ENCODE peak calls at places on chromosome X, in nine cellular contexts. K, Q, R, T, D, C, V, M and A are unnamed samples. For H3K9me3, the result is how much of the 10 kb centered on the place peaks cover.

GRCh38 chrX:16559206-16559619 is 90.7 kb upstream of the S100G start:
- DNase-seq in Q (no peak), D (no peak), V (no peak), R (no peak), K (no peak), T (no peak), C (no peak), M (no peak), A (no peak)

GRCh38 chrX:22069586-22069985 is 37.5 kb downstream of the PHEX start:
- DNase-seq in R (no peak), D (no peak), M (no peak), K (no peak), T (no peak), V (no peak), C (no peak), Q (no peak), A (no peak)

GRCh38 chrX:71111141-71111843 is at the start of gene IL2RG:
- DNase-seq in Q (no peak), T (peak), K (peak), R (no peak), M (peak), C (peak), D (no peak), V (no peak), A (no peak)

GRCh38 chrX:133533249-133533648 is 118.0 kb upstream of the GPC4 start:
- DNase-seq in T (no peak), K (no peak), C (no peak), V (no peak), Q (no peak), D (no peak), M (no peak), R (no peak), A (no peak)

GRCh38 chrX:129769467-129770154 is 10.1 kb upstream of the SASH3 start:
- DNase-seq in C (no peak), R (no peak), M (peak), V (no peak), T (no peak), K (peak), D (no peak), Q (no peak), A (no peak)

GRCh38 chrX:11579856-11580595 is 85.7 kb downstream of the ARHGAP6 start:
- DNase-seq in D (no peak), T (no peak), M (no peak), C (peak), V (no peak), K (no peak), R (no peak), Q (no peak), A (no peak)

GRCh38 chrX:77962068-77962902 is 7.2 kb downstream of the PGAM4 start:
- DNase-seq in Q (no peak), M (no peak), R (no peak), D (no peak), T (no peak), V (no peak), C (no peak), K (peak), A (no peak)

GRCh38 chrX:119226431-119226830 is 9.7 kb upstream of the PGRMC1 start:
- DNase-seq in D (no peak), C (no peak), M (no peak), Q (no peak), K (no peak), T (no peak), R (no peak), V (no peak), A (no peak)

GRCh38 chrX:135009057-135009605 is 13.2 kb downstream of the RTL8B start:
- DNase-seq in R (no peak), V (no peak), C (no peak), K (no peak), M (no peak), T (no peak), Q (no peak), D (no peak), A (no peak)

GRCh38 chrX:136168929-136169735 is 21.8 kb downstream of the FHL1 start:
- DNase-seq in Q (peak), C (peak), D (no peak), K (no peak), V (no peak), T (peak), M (no peak), R (peak), A (no peak)

GRCh38 chrX:79515529-79515928 is 148.4 kb upstream of the ITM2A start:
- DNase-seq in R (no peak), D (no peak), K (no peak), C (no peak), V (no peak), Q (no peak), M (no peak), T (no peak), A (no peak)

GRCh38 chrX:66110112-66110511 is 53.9 kb upstream of the HEPH start:
- DNase-seq in C (peak), V (peak), M (no peak), Q (peak), D (no peak), R (peak), T (peak), K (no peak), A (no peak)

GRCh38 chrX:103656623-103657022 is 27.8 kb downstream of the TCEAL1 start:
- DNase-seq in Q (no peak), K (no peak), C (peak), D (no peak), M (no peak), V (peak), R (peak), T (no peak), A (no peak)

GRCh38 chrX:137425273-137425902 is 140.5 kb upstream of the ZIC3 start:
- DNase-seq in R (no peak), M (no peak), D (no peak), Q (no peak), C (no peak), T (no peak), V (no peak), K (no peak), A (no peak)

GRCh38 chrX:20361890-20362262 is 95.2 kb upstream of the RPS6KA3 start:
- DNase-seq in C (peak), M (no peak), T (peak), Q (no peak), D (no peak), V (peak), R (peak), K (no peak), A (no peak)

GRCh38 chrX:125266153-125266660 is 53.5 kb upstream of the TEX13C start:
- DNase-seq in C (no peak), V (no peak), M (no peak), K (no peak), T (no peak), D (no peak), Q (no peak), R (no peak), A (no peak)

GRCh38 chrX:49071877-49072711 is 1.7 kb downstream of the PRAF2 start:
- DNase-seq in R (peak), K (no peak), C (no peak), Q (peak), D (peak), V (no peak), M (peak), T (peak), A (peak)

GRCh38 chrX:96721398-96721797 is 36.8 kb downstream of the DIAPH2 start:
- DNase-seq in T (peak), R (no peak), C (peak), M (no peak), K (no peak), Q (no peak), D (no peak), V (no peak), A (no peak)

GRCh38 chrX:15207384-15207783 is 62.5 kb downstream of the ASB9 start:
- DNase-seq in K (no peak), Q (no peak), R (no peak), T (no peak), V (no peak), M (no peak), C (peak), D (no peak), A (no peak)

GRCh38 chrX:124829930-124830329 is 483.6 kb downstream of the SH2D1A start:
- DNase-seq in M (no peak), D (no peak), Q (no peak), C (no peak), K (no peak), V (no peak), R (no peak), T (no peak), A (no peak)

GRCh38 chrX:15908891-15909290 is 54.3 kb upstream of the AP1S2 start:
- DNase-seq in T (no peak), K (no peak), Q (no peak), D (no peak), V (no peak), C (no peak), M (no peak), R (no peak), A (no peak)

GRCh38 chrX:100812216-100813158 is 7.7 kb upstream of the CSTF2 start:
- DNase-seq in C (peak), R (no peak), D (no peak), Q (no peak), V (no peak), M (no peak), T (no peak), K (no peak), A (no peak)

GRCh38 chrX:45006002-45006800 is 133.2 kb downstream of the KDM6A start:
- DNase-seq in T (no peak), V (peak), M (no peak), Q (no peak), K (no peak), D (no peak), C (peak), R (peak), A (no peak)

GRCh38 chrX:103539695-103540094 is 20.4 kb upstream of the RAB40A start:
- DNase-seq in T (no peak), Q (no peak), V (no peak), M (no peak), K (no peak), R (peak), C (peak), D (no peak), A (no peak)

GRCh38 chrX:149495573-149496071 is 9.5 kb downstream of the IDS start:
- DNase-seq in V (peak), D (no peak), Q (no peak), K (no peak), R (peak), M (no peak), C (peak), T (peak), A (no peak)

GRCh38 chrX:85503258-85504158 is 124.0 kb upstream of the POF1B start:
- DNase-seq in D (no peak), Q (no peak), V (no peak), R (no peak), C (no peak), M (no peak), K (no peak), T (no peak), A (no peak)

GRCh38 chrX:151386838-151387459 is 10.1 kb upstream of the VMA21 start:
- DNase-seq in R (no peak), T (peak), C (no peak), D (no peak), K (no peak), Q (no peak), M (no peak), V (no peak), A (no peak)

GRCh38 chrX:47523297-47523696 is 37.7 kb upstream of the ARAF start:
- DNase-seq in K (peak), C (peak), V (peak), R (peak), D (peak), T (peak), M (peak), Q (peak), A (peak)

GRCh38 chrX:47529548-47529947 is 31.5 kb upstream of the ARAF start:
- DNase-seq in T (no peak), K (no peak), R (no peak), Q (no peak), C (no peak), D (no peak), M (no peak), V (no peak), A (no peak)

GRCh38 chrX:47518105-47518504 is 35.1 kb upstream of the ZNF41 start:
- DNase-seq in Q (no peak), D (no peak), V (no peak), M (no peak), T (no peak), C (peak), K (no peak), R (no peak), A (no peak)

DNA sequence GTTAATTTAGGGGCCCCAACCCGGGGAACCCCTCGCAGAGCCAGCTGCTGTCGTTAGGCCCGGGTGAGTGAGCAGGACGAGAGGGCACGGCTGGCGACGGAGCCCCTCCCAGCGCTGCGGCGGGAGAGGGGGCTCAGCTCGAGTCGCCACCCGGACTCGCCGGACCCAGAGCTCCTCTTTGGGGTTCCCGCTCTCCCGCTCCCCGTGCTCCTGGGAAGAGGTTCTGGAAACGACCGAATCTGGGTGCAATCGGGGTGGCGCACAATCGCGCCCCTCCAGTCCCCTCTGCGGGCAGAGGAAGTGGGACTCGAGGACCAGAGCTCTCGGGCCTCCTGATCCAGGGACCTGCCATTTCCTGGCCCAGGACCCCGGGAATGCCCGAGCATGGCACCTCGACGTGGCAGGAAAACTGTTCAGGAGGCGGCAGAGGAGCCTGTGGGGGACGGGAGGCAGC is 37.3 kb upstream of the ARAF start:
- DNase-seq in T (no peak), V (no peak), D (no peak), Q (no peak), R (no peak), C (no peak), K (no peak), M (no peak), A (no peak)
- H3K27ac ChIP-seq in T (no peak), V (peak), D (no peak), Q (no peak), R (no peak), C (no peak), K (no peak), M (no peak), A (no peak)

DNA sequence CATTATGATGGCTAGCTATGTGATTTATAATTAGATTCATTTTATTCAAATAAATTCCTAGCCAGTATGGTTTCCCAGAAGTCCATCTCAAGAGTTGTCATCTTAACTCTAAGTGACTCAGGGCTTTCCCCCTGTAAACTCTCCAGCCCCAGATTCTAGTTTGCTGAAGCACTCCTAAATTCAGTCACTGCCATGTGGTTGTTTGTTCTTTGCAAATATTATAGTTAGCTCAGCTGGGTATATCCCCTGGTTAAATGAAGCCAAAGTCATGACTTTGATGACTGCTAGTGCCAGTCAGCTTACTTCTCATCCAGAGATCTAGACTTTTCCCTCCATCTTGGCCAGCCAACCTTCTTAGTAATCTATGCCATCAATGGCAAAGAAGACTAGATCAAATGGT is 126.0 kb downstream of the GRIA3 start:
- DNase-seq in M (no peak), V (no peak), R (no peak), T (no peak), D (no peak), C (no peak), K (no peak), Q (no peak), A (no peak)
- H3K9me3 ChIP-seq in M (under half), V (under half), R (under half), T (under half), D (under half), C (under half), K (under half), Q (under half), A (under half)

GRCh38 chrX:112874140-112874539 is 33.5 kb upstream of the AMOT start:
- DNase-seq in C (peak), D (no peak), K (no peak), Q (no peak), T (no peak), R (peak), M (no peak), V (no peak), A (no peak)
- H3K27ac ChIP-seq in C (no peak), D (no peak), K (no peak), Q (no peak), T (no peak), R (no peak), M (no peak), V (no peak), A (no peak)

DNA sequence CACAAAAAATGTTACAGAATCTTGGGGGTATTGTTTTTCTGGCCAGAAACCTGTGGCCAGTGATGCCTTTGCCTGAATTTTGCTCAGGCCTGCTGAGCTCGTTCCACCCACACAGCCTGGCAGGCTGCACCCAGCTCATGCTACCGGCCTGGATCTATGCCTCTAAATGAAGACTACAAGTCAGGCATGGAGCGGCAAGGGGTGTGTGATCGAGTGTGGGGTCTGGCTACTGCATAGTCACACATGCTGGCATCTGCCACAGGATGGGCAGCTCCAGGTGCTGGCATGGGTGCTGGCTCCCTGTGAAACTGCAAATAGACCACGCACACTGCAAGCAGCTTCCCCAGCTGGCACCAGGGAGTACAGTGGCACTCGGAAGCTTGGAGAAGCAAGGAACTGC is 323.1 kb upstream of the POU3F4 start:
- DNase-seq in T (no peak), V (no peak), C (no peak), D (no peak), Q (no peak), K (no peak), R (no peak), M (no peak), A (no peak)
- H3K9me3 ChIP-seq in T (under half), V (under half), C (under half), D (under half), Q (under half), K (under half), R (under half), M (under half), A (under half)

GRCh38 chrX:107729558-107730297 is 45.9 kb downstream of the TSC22D3 start:
- DNase-seq in Q (no peak), C (peak), K (no peak), M (no peak), D (no peak), V (no peak), T (peak), R (no peak), A (no peak)
- H3K27ac ChIP-seq in Q (no peak), C (no peak), K (no peak), M (peak), D (peak), V (peak), T (peak), R (no peak), A (peak)

DNA sequence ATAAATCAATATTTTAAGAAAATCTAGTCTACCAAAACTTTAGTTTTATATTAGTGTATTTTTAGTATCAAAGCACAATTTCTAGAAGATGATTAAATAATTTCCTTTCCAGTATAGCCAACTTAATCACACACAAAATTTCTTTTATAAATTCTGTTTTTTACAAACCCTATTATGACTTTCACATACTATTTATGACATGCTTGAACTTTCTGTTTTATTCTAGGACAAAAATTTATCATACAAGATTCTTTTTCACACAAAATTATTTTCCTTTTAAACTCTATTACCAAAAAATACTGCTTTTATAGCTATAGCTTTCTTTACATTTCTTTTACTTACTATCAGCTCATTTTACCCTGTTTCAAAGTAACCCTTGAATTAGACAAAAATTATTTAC is 149.5 kb downstream of the OR13H1 start:
- DNase-seq in C (no peak), R (no peak), V (no peak), K (no peak), Q (no peak), D (no peak), M (no peak), T (no peak), A (no peak)
- H3K9me3 ChIP-seq in C (under half), R (under half), V (under half), K (under half), Q (under half), D (under half), M (under half), T (under half), A (under half)

DNA sequence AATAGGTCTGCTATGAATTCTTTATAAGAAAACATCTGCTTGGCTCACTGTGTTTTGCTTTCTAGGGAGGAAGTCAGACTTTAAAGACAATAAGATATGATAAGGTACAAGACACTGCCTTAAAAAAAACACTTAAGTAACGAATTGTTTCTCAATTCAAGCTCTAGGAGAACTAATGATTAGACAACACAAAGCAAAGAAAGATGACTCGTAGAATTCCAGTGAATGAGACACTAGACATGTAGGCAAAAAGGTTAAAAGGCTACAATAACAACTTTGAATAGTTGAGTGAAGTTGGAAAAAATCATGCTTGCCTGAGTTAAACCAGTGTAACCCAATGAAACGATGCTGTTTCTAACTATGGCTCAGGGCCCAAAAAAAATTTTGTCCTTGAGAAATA is 344.4 kb upstream of the ACTRT1 start:
- DNase-seq in C (peak), V (no peak), R (no peak), D (no peak), Q (no peak), T (no peak), K (no peak), M (no peak), A (no peak)
- H3K27ac ChIP-seq in C (no peak), V (no peak), R (no peak), D (no peak), Q (no peak), T (no peak), K (no peak), M (no peak), A (no peak)

GRCh38 chrX:146186540-146186939 is 368.9 kb downstream of the SLITRK2 start:
- DNase-seq in T (no peak), M (no peak), Q (no peak), R (no peak), V (no peak), K (no peak), C (no peak), D (no peak), A (no peak)
- H3K9me3 ChIP-seq in T (under half), M (under half), Q (under half), R (under half), V (under half), K (under half), C (under half), D (under half), A (under half)